ENCODE peak calls at places on chromosome 20, in six cellular contexts. One of them, this sample, is unnamed.

GRCh38 chr20:59207742-59208357 is 44.2 kb downstream of the ZNF831 start:
- DNase-seq in fibroblast of lung: peak; percentile 8
- DNase-seq in PC-3: peak; percentile 51
- DNase-seq in ovary: no peak
- DNase-seq in tibial artery: no peak
- DNase-seq in Peyer's patch: peak; percentile 92
- DNase-seq in this sample: peak; percentile 67

GRCh38 chr20:6708010-6708409 is 59.5 kb upstream of the BMP2 start:
- DNase-seq in fibroblast of lung: peak; percentile 80
- DNase-seq in PC-3: peak; percentile 76
- DNase-seq in ovary: no peak
- DNase-seq in tibial artery: peak; percentile 26
- DNase-seq in Peyer's patch: peak; percentile 85
- DNase-seq in this sample: peak; percentile 55

GRCh38 chr20:1964659-1965405 is 29.0 kb downstream of the PDYN start:
- DNase-seq in fibroblast of lung: no peak
- DNase-seq in PC-3: no peak
- DNase-seq in ovary: no peak
- DNase-seq in tibial artery: no peak
- DNase-seq in Peyer's patch: no peak
- DNase-seq in this sample: no peak

GRCh38 chr20:47238780-47239769 is 117.4 kb downstream of the ZMYND8 start:
- DNase-seq in fibroblast of lung: no peak
- DNase-seq in PC-3: no peak
- DNase-seq in ovary: no peak
- DNase-seq in tibial artery: no peak
- DNase-seq in Peyer's patch: no peak
- DNase-seq in this sample: no peak

GRCh38 chr20:57620274-57620990 is at the start of gene ZBP1:
- DNase-seq in fibroblast of lung: no peak
- DNase-seq in PC-3: no peak
- DNase-seq in ovary: no peak
- DNase-seq in tibial artery: no peak
- DNase-seq in Peyer's patch: peak; percentile 90
- DNase-seq in this sample: no peak

GRCh38 chr20:39458452-39458851 is 496.3 kb downstream of the DHX35 start:
- DNase-seq in fibroblast of lung: no peak
- DNase-seq in PC-3: no peak
- DNase-seq in ovary: no peak
- DNase-seq in tibial artery: no peak
- DNase-seq in Peyer's patch: no peak
- DNase-seq in this sample: no peak

GRCh38 chr20:35854697-35855434 is 83.1 kb downstream of the PHF20 start:
- DNase-seq in fibroblast of lung: no peak
- DNase-seq in PC-3: no peak
- DNase-seq in ovary: no peak
- DNase-seq in tibial artery: no peak
- DNase-seq in Peyer's patch: no peak
- DNase-seq in this sample: no peak

GRCh38 chr20:1291191-1291741 is 25.2 kb downstream of the SNPH start:
- DNase-seq in fibroblast of lung: peak; percentile 26
- DNase-seq in PC-3: no peak
- DNase-seq in ovary: no peak
- DNase-seq in tibial artery: no peak
- DNase-seq in Peyer's patch: no peak
- DNase-seq in this sample: no peak

GRCh38 chr20:58059145-58059544 is 169.3 kb downstream of the ANKRD60 start:
- DNase-seq in fibroblast of lung: no peak
- DNase-seq in PC-3: no peak
- DNase-seq in ovary: no peak
- DNase-seq in tibial artery: no peak
- DNase-seq in Peyer's patch: peak; percentile 11
- DNase-seq in this sample: no peak

GRCh38 chr20:47790032-47790965 is 5.0 kb upstream of the SULF2 start:
- DNase-seq in fibroblast of lung: peak; percentile 89
- DNase-seq in PC-3: peak; percentile 87
- DNase-seq in ovary: no peak
- DNase-seq in tibial artery: no peak
- DNase-seq in Peyer's patch: no peak
- DNase-seq in this sample: no peak

GRCh38 chr20:2698912-2699311 is 6.3 kb downstream of the EBF4 start:
- DNase-seq in fibroblast of lung: no peak
- DNase-seq in PC-3: no peak
- DNase-seq in ovary: no peak
- DNase-seq in tibial artery: no peak
- DNase-seq in Peyer's patch: no peak
- DNase-seq in this sample: no peak

DNA sequence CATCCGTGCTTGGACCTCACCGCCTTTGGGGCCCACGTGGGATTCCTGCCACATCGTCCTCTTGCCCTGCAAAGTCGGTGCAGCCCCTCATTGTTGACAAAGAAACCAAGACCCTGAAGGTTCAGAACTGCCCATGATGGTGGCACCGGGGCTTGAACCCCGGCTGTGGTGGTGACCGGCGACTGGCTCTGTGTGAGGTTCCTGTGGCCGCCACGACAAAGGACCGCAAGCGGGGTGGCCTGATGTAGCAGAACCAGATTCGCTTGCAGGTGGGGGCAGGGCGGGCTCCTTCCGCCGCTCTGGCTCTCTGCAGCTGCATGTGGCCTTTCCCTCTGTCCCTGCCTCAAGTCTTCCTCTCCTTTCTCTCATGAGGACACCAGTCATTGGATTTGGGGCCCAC is 28.7 kb downstream of the SLCO4A1 start:
- DNase-seq in fibroblast of lung: no peak
- DNase-seq in PC-3: no peak
- DNase-seq in ovary: no peak
- DNase-seq in tibial artery: no peak
- DNase-seq in Peyer's patch: no peak
- DNase-seq in this sample: no peak
- TF ChIP-seq CTCF in fibroblast of lung: no peak
- TF ChIP-seq CTCF in PC-3: no peak
- TF ChIP-seq CTCF in ovary: no peak
- TF ChIP-seq CTCF in tibial artery: no peak
- TF ChIP-seq CTCF in Peyer's patch: no peak
- TF ChIP-seq CTCF in this sample: no peak

GRCh38 chr20:50029697-50030428 is 47.1 kb downstream of the SNAI1 start:
- DNase-seq in fibroblast of lung: peak; percentile 94
- DNase-seq in PC-3: peak; percentile 83
- DNase-seq in ovary: peak; percentile 46
- DNase-seq in tibial artery: peak; percentile 78
- DNase-seq in Peyer's patch: no peak
- DNase-seq in this sample: peak; percentile 77
- H3K4me1 ChIP-seq in fibroblast of lung: peaks cover 28% of the 10 kb centered on the region
- H3K4me1 ChIP-seq in PC-3: peaks cover 53% of the 10 kb centered on the region
- H3K4me1 ChIP-seq in ovary: peaks cover 3% of the 10 kb centered on the region
- H3K4me1 ChIP-seq in tibial artery: peaks cover 76% of the 10 kb centered on the region
- H3K4me1 ChIP-seq in Peyer's patch: no peaks in the 10 kb centered on the region
- H3K4me1 ChIP-seq in this sample: peaks cover 12% of the 10 kb centered on the region

GRCh38 chr20:13813910-13814309 is 29.1 kb downstream of the NDUFAF5 start:
- DNase-seq in fibroblast of lung: no peak
- DNase-seq in PC-3: no peak
- DNase-seq in ovary: no peak
- DNase-seq in tibial artery: no peak
- DNase-seq in Peyer's patch: no peak
- DNase-seq in this sample: no peak

GRCh38 chr20:13809855-13810254 is 25.0 kb downstream of the NDUFAF5 start:
- DNase-seq in fibroblast of lung: no peak
- DNase-seq in PC-3: no peak
- DNase-seq in ovary: no peak
- DNase-seq in tibial artery: no peak
- DNase-seq in Peyer's patch: no peak
- DNase-seq in this sample: no peak

GRCh38 chr20:13809373-13809772 is 24.5 kb downstream of the NDUFAF5 start:
- DNase-seq in fibroblast of lung: no peak
- DNase-seq in PC-3: no peak
- DNase-seq in ovary: no peak
- DNase-seq in tibial artery: no peak
- DNase-seq in Peyer's patch: no peak
- DNase-seq in this sample: no peak

GRCh38 chr20:13814672-13815071 is 29.8 kb downstream of the NDUFAF5 start:
- DNase-seq in fibroblast of lung: no peak
- DNase-seq in PC-3: no peak
- DNase-seq in ovary: no peak
- DNase-seq in tibial artery: no peak
- DNase-seq in Peyer's patch: no peak
- DNase-seq in this sample: no peak

GRCh38 chr20:13810446-13810845 is 25.6 kb downstream of the NDUFAF5 start:
- DNase-seq in fibroblast of lung: no peak
- DNase-seq in PC-3: no peak
- DNase-seq in ovary: no peak
- DNase-seq in tibial artery: no peak
- DNase-seq in Peyer's patch: no peak
- DNase-seq in this sample: no peak
- H3K36me3 ChIP-seq in fibroblast of lung: peaks cover 7% of the 10 kb centered on the region
- H3K36me3 ChIP-seq in PC-3: peaks cover 72% of the 10 kb centered on the region
- H3K36me3 ChIP-seq in ovary: no peaks in the 10 kb centered on the region
- H3K36me3 ChIP-seq in tibial artery: peaks cover 95% of the 10 kb centered on the region
- H3K36me3 ChIP-seq in Peyer's patch: no peaks in the 10 kb centered on the region
- H3K36me3 ChIP-seq in this sample: peaks cover 22% of the 10 kb centered on the region

DNA sequence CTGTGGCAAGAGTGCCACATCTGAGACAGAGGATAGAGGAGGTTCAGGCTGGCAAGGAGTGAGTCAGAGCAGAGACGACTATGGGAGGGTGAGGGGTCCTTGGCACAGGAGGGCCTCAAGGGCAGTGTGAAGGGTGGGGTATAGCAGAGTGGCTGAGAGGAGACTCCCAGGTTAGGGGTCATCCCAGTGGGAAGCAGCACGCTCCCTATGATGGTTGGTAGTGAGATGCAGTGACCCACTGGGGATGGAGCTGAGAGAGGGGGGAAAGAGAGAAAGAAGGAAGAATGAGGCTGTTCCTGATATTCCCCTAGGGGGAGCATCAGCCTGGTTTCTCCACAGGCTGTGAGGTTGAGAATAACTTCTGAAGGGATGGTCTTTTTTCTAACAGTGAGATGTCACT is 97.4 kb downstream of the INSM1 start:
- DNase-seq in fibroblast of lung: no peak
- DNase-seq in PC-3: peak; percentile 25
- DNase-seq in ovary: no peak
- DNase-seq in tibial artery: no peak
- DNase-seq in Peyer's patch: no peak
- DNase-seq in this sample: no peak
- TF ChIP-seq CTCF in fibroblast of lung: peak; percentile 19
- TF ChIP-seq CTCF in PC-3: peak; percentile 62
- TF ChIP-seq CTCF in ovary: no peak
- TF ChIP-seq CTCF in tibial artery: no peak
- TF ChIP-seq CTCF in Peyer's patch: no peak
- TF ChIP-seq CTCF in this sample: no peak

GRCh38 chr20:32470940-32471339 is 112.8 kb downstream of the ASXL1 start:
- DNase-seq in fibroblast of lung: no peak
- DNase-seq in PC-3: no peak
- DNase-seq in ovary: no peak
- DNase-seq in tibial artery: no peak
- DNase-seq in Peyer's patch: no peak
- DNase-seq in this sample: peak; percentile 4
- H3K4me1 ChIP-seq in fibroblast of lung: peaks cover 21% of the 10 kb centered on the region
- H3K4me1 ChIP-seq in PC-3: peaks cover 16% of the 10 kb centered on the region
- H3K4me1 ChIP-seq in ovary: peaks cover 18% of the 10 kb centered on the region
- H3K4me1 ChIP-seq in tibial artery: peaks cover 19% of the 10 kb centered on the region
- H3K4me1 ChIP-seq in Peyer's patch: peaks cover 13% of the 10 kb centered on the region
- H3K4me1 ChIP-seq in this sample: peaks cover 5% of the 10 kb centered on the region

DNA sequence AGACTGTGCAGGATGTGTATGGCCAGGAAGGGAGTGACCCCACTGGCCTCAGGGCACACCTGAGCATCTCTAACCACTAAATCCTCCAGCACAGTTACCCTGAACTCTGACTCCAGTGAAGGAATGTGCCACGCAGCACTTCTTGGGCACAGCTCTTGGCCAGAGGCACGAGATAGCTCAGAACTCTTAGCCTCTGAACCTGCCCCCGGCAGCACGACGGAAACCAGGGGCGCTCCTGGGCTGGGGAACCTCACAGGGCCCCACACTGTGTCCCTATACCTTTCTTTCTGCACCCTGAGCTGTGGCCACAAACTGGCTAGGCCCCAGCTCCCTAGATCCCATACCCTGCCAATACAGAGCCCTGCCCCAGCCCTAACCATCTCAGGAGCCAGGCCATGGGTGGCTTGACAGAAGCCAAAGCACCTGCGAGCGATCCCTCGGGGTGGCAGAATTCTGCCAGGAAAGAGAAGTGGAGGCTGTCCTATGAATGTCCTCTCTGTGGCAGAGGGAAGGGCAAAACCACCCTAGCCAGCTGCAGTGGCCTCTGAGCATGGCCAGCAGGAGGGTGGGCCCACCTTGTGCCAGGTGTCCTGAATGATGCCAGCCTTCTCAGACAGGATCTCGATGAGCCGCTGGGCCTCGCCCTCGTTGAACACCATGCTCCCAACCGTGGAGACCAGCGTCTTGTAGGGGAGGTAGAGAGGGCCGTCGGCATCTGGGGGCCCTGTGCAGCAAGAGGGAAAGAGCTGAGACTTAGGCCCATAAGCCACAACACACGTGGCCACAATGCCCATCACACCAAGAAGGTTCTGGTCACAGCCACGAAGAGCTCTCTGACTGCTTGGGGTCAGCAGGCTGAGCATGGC is 39.4 kb downstream of the RRBP1 start:
- DNase-seq in fibroblast of lung: no peak
- DNase-seq in PC-3: no peak
- DNase-seq in ovary: no peak
- DNase-seq in tibial artery: no peak
- DNase-seq in Peyer's patch: no peak
- DNase-seq in this sample: no peak
- H3K36me3 ChIP-seq in fibroblast of lung: peaks cover 43% of the 10 kb centered on the region
- H3K36me3 ChIP-seq in PC-3: peaks cover 32% of the 10 kb centered on the region
- H3K36me3 ChIP-seq in ovary: no peaks in the 10 kb centered on the region
- H3K36me3 ChIP-seq in tibial artery: peaks cover 46% of the 10 kb centered on the region
- H3K36me3 ChIP-seq in Peyer's patch: no peaks in the 10 kb centered on the region
- H3K36me3 ChIP-seq in this sample: no peaks in the 10 kb centered on the region

DNA sequence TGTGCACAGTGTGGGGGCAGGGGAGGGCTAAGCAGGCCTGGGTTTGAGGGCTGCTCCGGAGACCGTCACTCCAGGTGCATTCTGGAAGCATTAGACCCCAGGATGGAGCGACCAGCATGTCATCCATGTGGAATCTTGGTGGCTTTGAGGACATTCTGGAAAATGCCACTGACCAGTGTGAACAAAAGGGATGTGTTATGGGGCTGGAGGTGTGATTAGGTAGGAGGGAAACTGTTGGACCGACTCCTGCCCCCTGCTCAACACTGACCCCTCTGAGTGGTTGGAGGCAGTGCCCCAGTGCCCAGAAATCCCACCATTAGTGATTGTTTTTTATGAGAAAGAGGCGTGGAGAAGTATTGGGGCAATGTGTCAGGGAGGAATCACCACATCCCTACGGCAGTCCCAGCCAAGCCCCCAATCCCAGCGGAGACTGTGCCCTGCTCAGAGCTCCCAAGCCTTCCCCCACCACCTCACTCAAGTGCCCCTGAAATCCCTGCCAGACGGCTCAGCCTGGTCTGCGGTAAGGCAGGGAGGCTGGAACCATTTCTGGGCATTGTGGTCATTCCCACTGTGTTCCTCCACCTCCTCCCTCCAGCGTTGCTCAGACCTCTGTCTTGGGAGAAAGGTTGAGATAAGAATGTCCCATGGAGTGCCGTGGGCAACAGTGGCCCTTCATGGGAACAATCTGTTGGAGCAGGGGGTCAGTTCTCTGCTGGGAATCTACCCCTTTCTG is 44.0 kb upstream of the TTPAL start:
- DNase-seq in fibroblast of lung: no peak
- DNase-seq in PC-3: no peak
- DNase-seq in ovary: no peak
- DNase-seq in tibial artery: no peak
- DNase-seq in Peyer's patch: no peak
- DNase-seq in this sample: no peak
- TF ChIP-seq CTCF in fibroblast of lung: no peak
- TF ChIP-seq CTCF in PC-3: no peak
- TF ChIP-seq CTCF in ovary: no peak
- TF ChIP-seq CTCF in tibial artery: no peak
- TF ChIP-seq CTCF in Peyer's patch: no peak
- TF ChIP-seq CTCF in this sample: no peak